ENCODE peak calls at places on chromosomes 16 and 17, in four cellular contexts. R is K562, N is astrocyte of the cerebellum, Z is tibial nerve. H is an unnamed sample.

GRCh38 chr17:77282524-77283515 is 142.1 kb downstream of the SEC14L1 start:
- DNase-seq in R (no peak), N (no peak), Z (no peak), H (no peak)

GRCh38 chr17:42928714-42929496 is 28.3 kb downstream of the G6PC1 start:
- DNase-seq in R (peak), N (peak), Z (peak), H (no peak)

GRCh38 chr17:56593073-56593740 is at the start of gene NOG:
- DNase-seq in R (peak), N (no peak), Z (peak), H (no peak)

GRCh38 chr17:9221231-9222180 is 200.2 kb downstream of the NTN1 start:
- DNase-seq in R (no peak), N (no peak), Z (no peak), H (no peak)

GRCh38 chr17:34443832-34444469 is 80.9 kb upstream of the CCL1 start:
- DNase-seq in R (peak), N (no peak), Z (no peak), H (no peak)

GRCh38 chr17:54982399-54982798 is 13.8 kb downstream of the STXBP4 start:
- DNase-seq in R (no peak), N (peak), Z (peak), H (no peak)

GRCh38 chr16:7374614-7375174 is 42.0 kb downstream of the RBFOX1 start:
- DNase-seq in R (no peak), N (no peak), Z (no peak), H (no peak)

GRCh38 chr16:47204736-47205499 is 61.2 kb upstream of the NETO2 start:
- DNase-seq in R (no peak), N (no peak), Z (no peak), H (no peak)

GRCh38 chr16:66537236-66537635 is 12.7 kb downstream of the TK2 start:
- DNase-seq in R (no peak), N (no peak), Z (no peak), H (no peak)

GRCh38 chr16:64964126-64964540 is 157.7 kb downstream of the CDH11 start:
- DNase-seq in R (no peak), N (peak), Z (no peak), H (no peak)

GRCh38 chr16:74275031-74275636 is 21.5 kb upstream of the PSMD7 start:
- DNase-seq in R (peak), N (peak), Z (no peak), H (no peak)

GRCh38 chr17:68622423-68622822 is 21.3 kb upstream of the FAM20A start:
- DNase-seq in R (no peak), N (no peak), Z (no peak), H (no peak)

GRCh38 chr17:17718251-17718650 is 37.0 kb downstream of the RAI1 start:
- DNase-seq in R (no peak), N (no peak), Z (no peak), H (no peak)

GRCh38 chr16:9102379-9102778 is 10.9 kb downstream of the HAPSTR1 start:
- DNase-seq in R (no peak), N (peak), Z (no peak), H (no peak)

GRCh38 chr17:58329808-58330543 is 1.4 kb upstream of the TSPOAP1 start:
- DNase-seq in R (no peak), N (no peak), Z (no peak), H (peak)

GRCh38 chr16:20938426-20938825 is 37.9 kb downstream of the LYRM1 start:
- DNase-seq in R (no peak), N (no peak), Z (no peak), H (no peak)

GRCh38 chr17:37488009-37488604 is 1.6 kb upstream of the DUSP14 start:
- DNase-seq in R (peak), N (peak), Z (no peak), H (no peak)

GRCh38 chr17:28717578-28718316 is at the start of gene RAB34:
- DNase-seq in R (no peak), N (peak), Z (peak), H (no peak)

GRCh38 chr17:78678711-78679110 is 101.5 kb upstream of the DNAH17 start:
- DNase-seq in R (no peak), N (no peak), Z (no peak), H (no peak)

GRCh38 chr16:84844049-84844350 is 24.2 kb downstream of the CRISPLD2 start:
- DNase-seq in R (no peak), N (no peak), Z (no peak), H (no peak)

GRCh38 chr16:67653131-67654068 is 6.7 kb downstream of the ACD start:
- DNase-seq in R (peak), N (no peak), Z (no peak), H (no peak)
- TF ChIP-seq CTCF in R (no peak), N (peak), Z (no peak), H (no peak)

GRCh38 chr16:88696441-88696840 is 9.8 kb downstream of the RNF166 start:
- DNase-seq in R (no peak), N (no peak), Z (no peak), H (no peak)

GRCh38 chr16:88698694-88699045 is 7.5 kb downstream of the RNF166 start:
- DNase-seq in R (no peak), N (no peak), Z (no peak), H (no peak)

GRCh38 chr16:88699180-88699579 is 7.0 kb downstream of the RNF166 start:
- DNase-seq in R (no peak), N (no peak), Z (no peak), H (no peak)

GRCh38 chr16:88697116-88697830 is 8.9 kb downstream of the RNF166 start:
- DNase-seq in R (no peak), N (no peak), Z (no peak), H (no peak)

GRCh38 chr16:88697831-88698693 is 8.1 kb downstream of the RNF166 start:
- DNase-seq in R (no peak), N (no peak), Z (no peak), H (no peak)
- TF ChIP-seq CTCF in R (peak), N (peak), Z (no peak), H (no peak)

GRCh38 chr17:48223945-48224344 is 116.4 kb downstream of the SNX11 start:
- DNase-seq in R (no peak), N (no peak), Z (no peak), H (no peak)

GRCh38 chr17:48231995-48232729 is 124.6 kb downstream of the SNX11 start:
- DNase-seq in R (no peak), N (no peak), Z (no peak), H (no peak)

GRCh38 chr17:48225725-48226567 is 118.4 kb downstream of the SNX11 start:
- DNase-seq in R (no peak), N (no peak), Z (no peak), H (no peak)

GRCh38 chr17:48228720-48229119 is 121.2 kb downstream of the SNX11 start:
- DNase-seq in R (peak), N (no peak), Z (no peak), H (no peak)
- TF ChIP-seq CTCF in R (peak), N (no peak), Z (no peak), H (no peak)

GRCh38 chr17:32445075-32445427 is 741 bp downstream of the PSMD11 start:
- DNase-seq in R (peak), N (peak), Z (no peak), H (peak)

GRCh38 chr17:32445976-32446375 is 1.7 kb downstream of the PSMD11 start:
- DNase-seq in R (no peak), N (no peak), Z (no peak), H (no peak)

GRCh38 chr17:32443827-32444300 is 446 bp upstream of the PSMD11 start:
- DNase-seq in R (no peak), N (no peak), Z (no peak), H (no peak)

GRCh38 chr17:32445497-32445896 is 1.2 kb downstream of the PSMD11 start:
- DNase-seq in R (no peak), N (no peak), Z (no peak), H (no peak)

GRCh38 chr17:32444301-32445074 is at the start of gene PSMD11:
- DNase-seq in R (peak), N (peak), Z (peak), H (peak)
- TF ChIP-seq CTCF in R (peak), N (peak), Z (peak), H (peak)

GRCh38 chr16:72530434-72530833 is 358.5 kb upstream of the PMFBP1 start:
- DNase-seq in R (no peak), N (no peak), Z (no peak), H (no peak)
- TF ChIP-seq CTCF in R (no peak), N (peak), Z (no peak), H (no peak)

DNA sequence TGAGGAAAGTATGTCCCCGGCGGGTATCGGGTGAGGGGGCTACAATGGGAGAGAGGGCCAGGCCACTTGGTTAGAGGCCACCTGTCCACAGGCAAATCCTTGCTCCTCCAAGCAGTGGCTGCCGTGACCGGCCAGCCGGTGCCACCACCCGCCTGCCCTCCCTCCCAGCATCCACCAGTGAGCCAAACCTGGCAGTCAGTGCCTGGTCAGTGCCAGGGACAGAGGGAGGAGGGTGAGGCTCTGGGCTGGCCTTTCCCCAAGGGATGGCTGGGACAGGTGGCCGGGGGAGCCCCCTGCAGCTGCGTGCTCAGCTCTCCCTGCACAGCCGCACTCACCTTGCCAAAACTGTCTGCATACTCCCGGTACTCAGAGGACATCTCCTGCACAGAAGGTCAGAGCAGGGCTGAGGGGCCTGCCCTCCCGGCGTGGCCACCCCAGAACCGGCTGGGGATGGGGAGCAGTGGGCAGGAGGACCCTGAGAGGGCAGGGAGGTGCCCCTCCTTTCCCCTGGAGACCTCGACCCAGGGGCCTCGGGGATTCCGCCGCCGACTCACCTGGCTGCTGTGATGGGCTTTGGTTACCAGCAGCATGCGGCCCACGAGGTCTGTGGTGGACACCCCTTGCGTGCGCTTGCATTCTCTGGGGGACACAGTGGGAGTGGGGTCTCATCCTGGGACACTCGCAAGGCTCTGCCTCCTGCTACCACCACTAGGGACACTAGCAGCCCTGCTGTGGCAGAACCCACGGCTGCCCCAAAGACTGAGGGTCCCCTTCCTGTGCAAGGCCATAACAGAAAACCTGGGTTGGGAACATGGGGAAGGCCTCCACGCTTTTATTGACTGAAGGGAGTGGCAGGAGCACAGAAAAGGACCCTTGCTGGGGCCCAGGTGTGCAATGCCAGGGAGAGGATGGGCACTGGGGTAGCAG is 3.7 kb downstream of the PCYT2 start:
- DNase-seq in R (no peak), N (no peak), Z (no peak), H (no peak)
- TF ChIP-seq CTCF in R (no peak), N (no peak), Z (no peak), H (no peak)

H was measured in natural killer cell.